ENCODE peak calls at places on chromosomes 7 and 10, in four cellular contexts. One of them, this sample, is unnamed.

GRCh38 chr10:128854965-128855364 is 612.1 kb upstream of the MGMT start:
- DNase-seq in HepG2: peak; percentile 70
- DNase-seq in GM12878: no peak
- DNase-seq in K562: no peak
- DNase-seq in this sample: no peak

GRCh38 chr7:131151034-131151433 is 176.6 kb upstream of the MKLN1 start:
- DNase-seq in HepG2: no peak
- DNase-seq in GM12878: no peak
- DNase-seq in K562: no peak
- DNase-seq in this sample: no peak

GRCh38 chr10:49642311-49642710 is 28.5 kb downstream of the CHAT start:
- DNase-seq in HepG2: no peak
- DNase-seq in GM12878: no peak
- DNase-seq in K562: no peak
- DNase-seq in this sample: no peak

GRCh38 chr10:127948791-127949190 is 41.9 kb downstream of the PTPRE start:
- DNase-seq in HepG2: no peak
- DNase-seq in GM12878: no peak
- DNase-seq in K562: no peak
- DNase-seq in this sample: no peak

GRCh38 chr10:18142151-18142550 is 1.9 kb downstream of the CACNB2 start:
- DNase-seq in HepG2: no peak
- DNase-seq in GM12878: no peak
- DNase-seq in K562: no peak
- DNase-seq in this sample: no peak

GRCh38 chr10:71727429-71728217 is 8.0 kb upstream of the C10orf105 start:
- DNase-seq in HepG2: peak; percentile 60
- DNase-seq in GM12878: peak; percentile 90
- DNase-seq in K562: no peak
- DNase-seq in this sample: peak; percentile 72

GRCh38 chr10:95071107-95071660 is 1.9 kb upstream of the CYP2C8 start:
- DNase-seq in HepG2: no peak
- DNase-seq in GM12878: no peak
- DNase-seq in K562: no peak
- DNase-seq in this sample: no peak

GRCh38 chr10:118753331-118753730 is 1.4 kb downstream of the CACUL1 start:
- DNase-seq in HepG2: no peak
- DNase-seq in GM12878: no peak
- DNase-seq in K562: no peak
- DNase-seq in this sample: no peak

GRCh38 chr10:1594372-1595241 is 142.7 kb downstream of the ADARB2 start:
- DNase-seq in HepG2: no peak
- DNase-seq in GM12878: no peak
- DNase-seq in K562: no peak
- DNase-seq in this sample: no peak

GRCh38 chr7:70776627-70777101 is 355.3 kb upstream of the GALNT17 start:
- DNase-seq in HepG2: no peak
- DNase-seq in GM12878: peak; percentile 51
- DNase-seq in K562: no peak
- DNase-seq in this sample: no peak

GRCh38 chr7:150406311-150406564 is 27.1 kb downstream of the ZNF775 start:
- DNase-seq in HepG2: no peak
- DNase-seq in GM12878: no peak
- DNase-seq in K562: no peak
- DNase-seq in this sample: no peak

GRCh38 chr7:150404785-150405583 is 25.9 kb downstream of the ZNF775 start:
- DNase-seq in HepG2: peak; percentile 75
- DNase-seq in GM12878: no peak
- DNase-seq in K562: peak; percentile 96
- DNase-seq in this sample: peak; percentile 100

GRCh38 chr7:150405584-150406310 is 26.6 kb downstream of the ZNF775 start:
- DNase-seq in HepG2: no peak
- DNase-seq in GM12878: no peak
- DNase-seq in K562: peak; percentile 87
- DNase-seq in this sample: peak; percentile 85

GRCh38 chr7:150407588-150408392 is 28.7 kb downstream of the ZNF775 start:
- DNase-seq in HepG2: no peak
- DNase-seq in GM12878: no peak
- DNase-seq in K562: peak; percentile 38
- DNase-seq in this sample: no peak

GRCh38 chr7:150406565-150407421 is 27.7 kb downstream of the ZNF775 start:
- DNase-seq in HepG2: peak; percentile 80
- DNase-seq in GM12878: peak; percentile 86
- DNase-seq in K562: peak; percentile 29
- DNase-seq in this sample: no peak
- TF ChIP-seq NFIC in HepG2: peak; percentile 51
- TF ChIP-seq NFIC in GM12878: no peak
- TF ChIP-seq NFIC in K562: no peak
- TF ChIP-seq NFIC in this sample: no peak

GRCh38 chr10:77555591-77556212 is 81.9 kb downstream of the KCNMA1 start:
- DNase-seq in HepG2: no peak
- DNase-seq in GM12878: no peak
- DNase-seq in K562: no peak
- DNase-seq in this sample: no peak
- TF ChIP-seq SMC3 in HepG2: no peak
- TF ChIP-seq SMC3 in GM12878: no peak
- TF ChIP-seq SMC3 in K562: no peak
- TF ChIP-seq SMC3 in this sample: no peak

DNA sequence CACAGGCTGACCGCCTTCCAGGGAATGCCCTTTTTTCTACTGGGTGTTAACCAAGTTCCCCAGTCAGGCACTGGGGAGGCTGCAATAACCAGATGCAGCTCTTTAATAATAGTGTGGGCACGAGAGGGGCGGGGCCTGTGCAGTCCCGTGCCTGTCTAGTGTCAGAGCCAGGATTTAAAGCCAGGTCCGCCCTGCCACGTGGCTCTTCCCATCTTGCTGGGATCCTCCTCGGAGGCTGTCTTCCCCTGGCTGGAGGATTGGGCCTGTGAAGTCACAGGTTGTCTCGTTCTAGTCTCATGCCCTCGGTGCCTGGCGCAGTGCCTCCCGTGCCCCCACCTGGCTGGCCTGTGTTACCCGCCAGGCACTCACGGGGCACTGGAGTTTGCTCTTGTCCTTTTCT is 25.2 kb downstream of the TMEM120A start:
- DNase-seq in HepG2: no peak
- DNase-seq in GM12878: no peak
- DNase-seq in K562: no peak
- DNase-seq in this sample: peak; percentile 47
- TF ChIP-seq TAF1 in HepG2: no peak
- TF ChIP-seq TAF1 in GM12878: no peak
- TF ChIP-seq TAF1 in K562: no peak
- TF ChIP-seq TAF1 in this sample: no peak

GRCh38 chr10:58667658-58668310 is 155.1 kb downstream of the BICC1 start:
- DNase-seq in HepG2: no peak
- DNase-seq in GM12878: no peak
- DNase-seq in K562: no peak
- DNase-seq in this sample: no peak

GRCh38 chr10:58675321-58675720 is 162.6 kb downstream of the BICC1 start:
- DNase-seq in HepG2: no peak
- DNase-seq in GM12878: no peak
- DNase-seq in K562: no peak
- DNase-seq in this sample: peak; percentile 19

GRCh38 chr10:58674260-58674659 is 161.6 kb downstream of the BICC1 start:
- DNase-seq in HepG2: no peak
- DNase-seq in GM12878: no peak
- DNase-seq in K562: no peak
- DNase-seq in this sample: no peak

GRCh38 chr10:58672855-58673254 is 160.2 kb downstream of the BICC1 start:
- DNase-seq in HepG2: no peak
- DNase-seq in GM12878: no peak
- DNase-seq in K562: no peak
- DNase-seq in this sample: no peak
- TF ChIP-seq NFIC in HepG2: no peak
- TF ChIP-seq NFIC in GM12878: no peak
- TF ChIP-seq NFIC in K562: no peak
- TF ChIP-seq NFIC in this sample: no peak

DNA sequence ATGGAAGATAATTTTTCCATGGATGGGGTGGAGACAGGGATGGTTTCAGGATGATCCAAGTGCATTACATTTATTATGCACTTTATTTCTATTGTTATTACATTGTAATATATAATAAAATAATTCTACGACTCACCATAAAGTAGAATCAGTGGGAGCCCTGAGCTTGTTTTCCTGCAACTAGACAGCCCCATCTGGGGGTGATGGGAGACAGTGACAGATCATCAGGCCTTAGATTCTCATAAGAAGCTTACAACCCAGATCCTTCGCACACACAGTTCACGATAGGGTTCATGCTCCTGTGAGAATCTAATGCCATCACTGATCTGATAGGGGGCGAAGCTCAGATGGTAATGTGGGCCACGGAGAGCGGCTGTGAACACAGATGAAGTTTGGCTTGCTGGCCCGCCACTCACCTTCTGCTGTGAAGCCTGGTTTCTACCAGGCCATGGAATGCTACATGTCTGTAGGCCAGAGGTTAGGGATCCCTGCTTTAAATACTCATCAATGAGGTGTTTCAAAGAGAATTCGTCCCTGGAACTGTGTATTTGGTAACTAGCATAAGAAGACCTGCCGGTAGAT is 21.2 kb upstream of the PRKCQ start:
- DNase-seq in HepG2: no peak
- DNase-seq in GM12878: no peak
- DNase-seq in K562: no peak
- DNase-seq in this sample: no peak
- TF ChIP-seq SMC3 in HepG2: no peak
- TF ChIP-seq SMC3 in GM12878: no peak
- TF ChIP-seq SMC3 in K562: no peak
- TF ChIP-seq SMC3 in this sample: no peak

GRCh38 chr7:106344861-106345260 is 60.1 kb upstream of the NAMPT start:
- DNase-seq in HepG2: no peak
- DNase-seq in GM12878: no peak
- DNase-seq in K562: no peak
- DNase-seq in this sample: no peak
- TF ChIP-seq TAF1 in HepG2: no peak
- TF ChIP-seq TAF1 in GM12878: no peak
- TF ChIP-seq TAF1 in K562: no peak
- TF ChIP-seq TAF1 in this sample: no peak

GRCh38 chr10:78894841-78895195 is 173.9 kb upstream of the ZMIZ1 start:
- DNase-seq in HepG2: peak; percentile 55
- DNase-seq in GM12878: no peak
- DNase-seq in K562: no peak
- DNase-seq in this sample: no peak

GRCh38 chr10:78898341-78899097 is 170.2 kb upstream of the ZMIZ1 start:
- DNase-seq in HepG2: no peak
- DNase-seq in GM12878: no peak
- DNase-seq in K562: no peak
- DNase-seq in this sample: no peak

GRCh38 chr10:78894089-78894840 is 174.5 kb upstream of the ZMIZ1 start:
- DNase-seq in HepG2: no peak
- DNase-seq in GM12878: no peak
- DNase-seq in K562: no peak
- DNase-seq in this sample: no peak

GRCh38 chr10:78895469-78895868 is 173.3 kb upstream of the ZMIZ1 start:
- DNase-seq in HepG2: no peak
- DNase-seq in GM12878: no peak
- DNase-seq in K562: no peak
- DNase-seq in this sample: no peak

DNA sequence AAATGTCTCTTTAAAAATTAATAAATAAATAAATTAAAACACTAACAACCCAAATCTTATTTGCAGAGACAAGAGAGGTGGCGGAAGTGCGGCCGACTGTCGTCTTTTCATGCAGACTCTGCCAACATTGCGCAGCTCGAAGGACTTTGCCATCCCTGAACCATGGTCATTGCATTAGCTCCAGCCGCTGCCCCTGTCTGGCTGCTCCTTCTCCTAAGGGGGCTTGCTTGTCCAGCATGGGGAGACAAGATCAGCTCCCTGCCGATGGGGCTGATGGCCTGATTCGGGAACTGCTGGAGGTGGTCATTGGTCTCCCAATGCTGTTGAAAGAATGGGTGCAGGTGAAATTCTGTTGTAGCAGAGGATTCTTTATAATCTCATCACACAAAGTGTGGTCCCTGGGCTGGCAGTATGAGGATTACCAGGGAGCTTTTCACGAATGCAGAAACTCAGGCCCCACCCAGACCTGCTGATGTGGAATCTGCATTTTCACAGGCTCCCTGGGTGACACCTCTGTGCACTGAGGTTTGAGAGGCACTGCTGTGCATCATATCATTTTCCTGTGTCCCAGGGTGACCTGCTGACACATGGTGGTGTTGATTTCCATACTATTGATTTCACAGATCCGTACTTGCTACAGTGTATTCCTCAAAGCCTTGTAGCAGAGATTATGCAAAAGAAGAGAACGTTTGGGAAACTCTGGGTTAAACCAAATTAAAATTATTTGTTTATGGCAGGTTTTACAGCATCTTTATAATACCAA is 172.4 kb upstream of the ZMIZ1 start:
- DNase-seq in HepG2: no peak
- DNase-seq in GM12878: no peak
- DNase-seq in K562: no peak
- DNase-seq in this sample: no peak
- TF ChIP-seq NFIC in HepG2: no peak
- TF ChIP-seq NFIC in GM12878: no peak
- TF ChIP-seq NFIC in K562: no peak
- TF ChIP-seq NFIC in this sample: no peak

GRCh38 chr7:142476077-142476476 is 218.2 kb upstream of the PRSS58 start:
- DNase-seq in HepG2: no peak
- DNase-seq in GM12878: no peak
- DNase-seq in K562: no peak
- DNase-seq in this sample: no peak

GRCh38 chr7:142468871-142469652 is 211.2 kb upstream of the PRSS58 start:
- DNase-seq in HepG2: no peak
- DNase-seq in GM12878: no peak
- DNase-seq in K562: no peak
- DNase-seq in this sample: no peak

GRCh38 chr7:142469653-142470335 is 211.9 kb upstream of the PRSS58 start:
- DNase-seq in HepG2: no peak
- DNase-seq in GM12878: no peak
- DNase-seq in K562: no peak
- DNase-seq in this sample: no peak

DNA sequence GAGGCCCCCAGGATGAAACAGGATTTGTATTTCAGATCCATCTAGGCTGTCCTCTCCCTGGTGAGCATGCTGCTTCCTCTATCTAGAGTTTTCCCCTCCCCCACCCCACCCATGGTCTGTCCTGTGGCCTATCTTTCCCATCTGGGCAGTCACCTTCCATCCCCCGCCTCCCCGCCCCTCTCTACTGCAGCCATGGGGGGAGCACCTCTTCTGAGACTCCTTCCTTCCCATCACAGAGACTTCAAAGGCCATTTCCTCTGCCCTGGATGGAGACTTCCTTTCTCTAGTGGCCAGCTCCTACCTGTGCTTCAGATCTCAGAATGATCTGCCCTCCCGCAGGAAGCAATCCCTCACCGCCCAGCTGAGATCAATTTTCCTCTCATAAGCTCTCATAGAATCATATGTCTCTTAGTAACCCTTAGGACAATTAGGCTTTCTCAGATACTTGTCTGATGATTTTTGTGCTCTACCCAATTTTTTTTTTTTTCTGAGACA is 212.5 kb upstream of the PRSS58 start:
- DNase-seq in HepG2: no peak
- DNase-seq in GM12878: no peak
- DNase-seq in K562: peak; percentile 27
- DNase-seq in this sample: no peak
- TF ChIP-seq SMC3 in HepG2: no peak
- TF ChIP-seq SMC3 in GM12878: no peak
- TF ChIP-seq SMC3 in K562: no peak
- TF ChIP-seq SMC3 in this sample: no peak

This sample was measured in SK-N-SH.